ENCODE peak calls at places on chromosome 6, in four cellular contexts. E, B, V and K are unnamed samples.

GRCh38 chr6:11732036-11732545 is 46.5 kb downstream of the ADTRP start:
- DNase-seq in E (peak), V (peak), B (no peak), K (peak)

GRCh38 chr6:29236060-29236459 is 65.4 kb downstream of the OR2J2 start:
- DNase-seq in B (no peak), E (no peak), V (no peak), K (no peak)

GRCh38 chr6:156866181-156866862 is 89.1 kb downstream of the ARID1B start:
- DNase-seq in B (no peak), V (no peak), E (peak), K (no peak)

GRCh38 chr6:100100776-100101175 is 106.8 kb upstream of the MCHR2 start:
- DNase-seq in E (no peak), V (no peak), B (no peak), K (no peak)

GRCh38 chr6:144898741-144899140 is 613.6 kb downstream of the UTRN start:
- DNase-seq in E (no peak), V (no peak), B (no peak), K (no peak)

GRCh38 chr6:106870824-106871300 is 103.7 kb downstream of the CD24 start:
- DNase-seq in E (no peak), V (no peak), B (no peak), K (no peak)

GRCh38 chr6:153787341-153787606 is 251.8 kb upstream of the OPRM1 start:
- DNase-seq in B (no peak), E (no peak), V (no peak), K (no peak)

GRCh38 chr6:170134077-170135040 is 156.5 kb downstream of the DLL1 start:
- DNase-seq in B (peak), V (no peak), E (no peak), K (no peak)

GRCh38 chr6:43713611-43714310 is 26.2 kb upstream of the MRPS18A start:
- DNase-seq in E (no peak), B (no peak), V (no peak), K (no peak)

GRCh38 chr6:107704377-107705013 is 119.6 kb downstream of the SCML4 start:
- DNase-seq in V (no peak), E (peak), B (peak), K (no peak)

GRCh38 chr6:142838821-142839685 is 105.9 kb downstream of the HIVEP2 start:
- DNase-seq in B (no peak), E (peak), V (no peak), K (no peak)